ENCODE peak calls at places on chromosomes 7 and 10, in six cellular contexts. U is adrenal gland, E is fibroblast of lung, O is psoas muscle, G is GM12865, F is hepatocyte. C is an unnamed sample.

GRCh38 chr10:72796042-72796441 is 97.5 kb upstream of the OIT3 start:
- DNase-seq in U (no peak), E (peak; percentile 52), O (no peak), G (no peak), F (no peak), C (no peak)

GRCh38 chr10:93333278-93333978 is 148.7 kb downstream of the MYOF start:
- DNase-seq in U (no peak), E (peak; percentile 59), O (no peak), G (no peak), F (no peak), C (no peak)

GRCh38 chr7:93046641-93047040 is 71.1 kb downstream of the SAMD9 start:
- DNase-seq in U (no peak), E (no peak), O (no peak), G (no peak), F (no peak), C (no peak)

GRCh38 chr7:156429514-156429913 is 211.1 kb upstream of the RNF32 start:
- DNase-seq in U (no peak), E (no peak), O (no peak), G (no peak), F (no peak), C (no peak)

GRCh38 chr10:93465806-93466675 is 16.1 kb downstream of the MYOF start:
- DNase-seq in U (peak; percentile 94), E (peak; percentile 95), O (peak; percentile 78), G (no peak), F (peak; percentile 70), C (peak; percentile 75)

GRCh38 chr7:29852457-29852856 is 46.1 kb downstream of the WIPF3 start:
- DNase-seq in U (no peak), E (no peak), O (no peak), G (no peak), F (no peak), C (no peak)

GRCh38 chr10:110414563-110415309 is 83.0 kb upstream of the DUSP5 start:
- DNase-seq in U (peak; percentile 26), E (peak; percentile 62), O (no peak), G (peak; percentile 98), F (no peak), C (no peak)

GRCh38 chr10:32713560-32713959 is 244.5 kb downstream of the ITGB1 start:
- DNase-seq in U (no peak), E (no peak), O (no peak), G (no peak), F (no peak), C (no peak)

GRCh38 chr7:31744294-31744874 is 57.4 kb downstream of the PPP1R17 start:
- DNase-seq in U (peak; percentile 36), E (peak; percentile 60), O (peak; percentile 55), G (peak; percentile 76), F (peak; percentile 79), C (peak; percentile 52)

GRCh38 chr10:90413196-90413595 is 444.6 kb downstream of the HTR7 start:
- DNase-seq in U (no peak), E (peak; percentile 63), O (no peak), G (no peak), F (no peak), C (no peak)

GRCh38 chr7:128738570-128739047 is 550 bp upstream of the CALU start:
- DNase-seq in U (no peak), E (no peak), O (no peak), G (no peak), F (no peak), C (no peak)

GRCh38 chr7:2805213-2806003 is 38.7 kb downstream of the GNA12 start:
- DNase-seq in U (peak; percentile 85), E (no peak), O (no peak), G (no peak), F (peak; percentile 56), C (no peak)

GRCh38 chr7:103391976-103392375 is 44.5 kb downstream of the PSMC2 start:
- DNase-seq in U (no peak), E (peak; percentile 3), O (no peak), G (no peak), F (no peak), C (no peak)

GRCh38 chr10:17445400-17445998 is 8.9 kb downstream of the ST8SIA6 start:
- DNase-seq in U (no peak), E (no peak), O (no peak), G (no peak), F (no peak), C (no peak)

GRCh38 chr7:38054199-38054598 is 123.8 kb upstream of the STARD3NL start:
- DNase-seq in U (peak; percentile 37), E (no peak), O (no peak), G (no peak), F (no peak), C (no peak)

GRCh38 chr10:49309691-49310371 is 10.9 kb downstream of the C10orf71 start:
- DNase-seq in U (no peak), E (no peak), O (no peak), G (peak; percentile 41), F (no peak), C (no peak)

GRCh38 chr7:122303971-122304603 is 463 bp downstream of the FEZF1 start:
- DNase-seq in U (no peak), E (no peak), O (no peak), G (no peak), F (peak; percentile 12), C (no peak)

GRCh38 chr7:741850-742249 is 14.8 kb upstream of the PRKAR1B start:
- DNase-seq in U (no peak), E (no peak), O (no peak), G (no peak), F (no peak), C (no peak)

GRCh38 chr7:102912742-102913141 is at the start of gene LRRC17:
- DNase-seq in U (no peak), E (peak; percentile 94), O (no peak), G (no peak), F (peak; percentile 67), C (no peak)

GRCh38 chr10:121926669-121927360 is 1.0 kb downstream of the ATE1 start:
- DNase-seq in U (no peak), E (peak; percentile 18), O (no peak), G (peak; percentile 57), F (no peak), C (no peak)

GRCh38 chr10:86077871-86078638 is 288.5 kb downstream of the GRID1 start:
- DNase-seq in U (no peak), E (no peak), O (no peak), G (no peak), F (no peak), C (no peak)

GRCh38 chr7:106193661-106194060 is 81.5 kb upstream of the SYPL1 start:
- DNase-seq in U (no peak), E (no peak), O (no peak), G (no peak), F (no peak), C (no peak)

GRCh38 chr10:63720072-63720537 is 198.9 kb downstream of the REEP3 start:
- DNase-seq in U (no peak), E (peak; percentile 19), O (no peak), G (peak; percentile 70), F (peak; percentile 72), C (no peak)

GRCh38 chr7:149459540-149460433 is 1.1 kb downstream of the ZNF777 start:
- DNase-seq in U (no peak), E (peak; percentile 25), O (no peak), G (peak; percentile 48), F (peak; percentile 47), C (no peak)

GRCh38 chr10:3393958-3394357 is 221.4 kb upstream of the PITRM1 start:
- DNase-seq in U (no peak), E (peak; percentile 28), O (no peak), G (no peak), F (no peak), C (no peak)

GRCh38 chr10:100827819-100828743 is 82.7 kb downstream of the PAX2 start:
- DNase-seq in U (no peak), E (peak; percentile 3), O (no peak), G (peak; percentile 27), F (peak; percentile 74), C (no peak)

GRCh38 chr7:128069367-128070364 is 38.4 kb upstream of the LRRC4 start:
- DNase-seq in U (no peak), E (no peak), O (no peak), G (no peak), F (no peak), C (no peak)

GRCh38 chr10:69048103-69048502 is 39.8 kb upstream of the SRGN start:
- DNase-seq in U (peak; percentile 72), E (no peak), O (no peak), G (peak; percentile 65), F (no peak), C (no peak)

GRCh38 chr10:114470956-114471905 is 66.9 kb upstream of the AFAP1L2 start:
- DNase-seq in U (peak; percentile 58), E (peak; percentile 60), O (peak; percentile 75), G (peak; percentile 83), F (peak; percentile 90), C (peak; percentile 70)
- TF ChIP-seq CTCF in U (peak; percentile 86), E (peak; percentile 83), O (peak; percentile 96), G (peak; percentile 77), F (peak; percentile 95), C (peak; percentile 89)

GRCh38 chr10:82910301-82910700 is 1035.3 kb downstream of the NRG3 start:
- DNase-seq in U (no peak), E (no peak), O (no peak), G (no peak), F (no peak), C (no peak)
- TF ChIP-seq CTCF in U (no peak), E (no peak), O (no peak), G (no peak), F (no peak), C (no peak)

DNA sequence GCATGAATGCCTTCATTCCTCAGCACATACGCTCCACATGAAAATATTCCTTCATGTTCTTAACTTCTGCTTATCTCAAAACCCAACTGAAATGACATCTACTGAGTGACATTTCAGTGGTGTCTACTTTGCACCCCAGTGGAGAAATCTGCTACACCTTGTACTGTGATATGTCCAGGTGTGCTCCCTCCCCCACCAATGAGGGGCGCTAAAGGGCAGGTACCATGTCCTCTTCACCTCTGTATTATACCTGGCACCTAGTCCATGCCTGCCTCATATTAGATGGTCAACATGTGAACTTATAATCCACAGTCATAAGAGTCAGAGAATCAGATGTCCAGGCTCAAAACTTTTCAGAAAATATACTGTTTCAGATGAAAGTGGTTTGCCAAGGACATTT is 2.1 kb downstream of the PAXIP1 start:
- DNase-seq in U (no peak), E (no peak), O (no peak), G (peak; percentile 14), F (no peak), C (no peak)
- TF ChIP-seq CTCF in U (no peak), E (no peak), O (no peak), G (peak; percentile 14), F (no peak), C (no peak)

DNA sequence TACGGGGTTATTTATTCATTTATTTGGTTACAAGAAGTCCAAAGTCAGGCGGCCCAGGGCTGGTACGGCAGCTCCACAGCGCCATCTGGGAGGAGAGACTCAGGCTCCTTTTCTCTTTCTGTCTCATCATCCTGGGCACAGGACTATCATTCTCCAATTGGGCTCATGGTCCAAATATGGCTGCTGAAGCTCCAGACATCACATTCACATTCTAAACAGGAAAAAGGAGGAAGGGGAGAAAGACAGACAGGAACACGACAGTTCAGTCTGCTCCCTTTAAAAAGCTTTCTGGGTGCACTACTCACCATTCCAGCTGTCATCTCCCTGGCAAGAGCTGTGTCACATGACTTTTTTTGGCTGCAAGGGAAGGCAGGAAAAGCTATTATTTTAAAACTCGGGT is 74.4 kb upstream of the PDZD8 start:
- DNase-seq in U (no peak), E (no peak), O (no peak), G (no peak), F (no peak), C (no peak)
- TF ChIP-seq CTCF in U (no peak), E (peak; percentile 4), O (no peak), G (peak; percentile 5), F (peak; percentile 13), C (no peak)